ENCODE peak calls at places on chromosomes 2 and 18, in ten cellular contexts. P is HT-29; G is mucosa of descending colon; N is activated T-helper 1 cell treated with anti-CD3 and anti-CD28 coated beads, Interleukin-12 subunit alpha, Interleukin-12 subunit beta, Interleukin-2, Interleukin-4 antibody, amounts not matched to agents 30 ng/mL and 10 ng/mL and 1 ng/mL, durations not matched to agents 14 hours and 24 hours and 36 hours; R is Daoy; B is activated naive CD4-positive, alpha-beta T cell; C is RWPE1; Z is activated CD4-positive, CD25-positive, alpha-beta regulatory T cell; U is neural crest cell; W is mammary epithelial cell. E is an unnamed sample.
A peak's percentile ranks its signal among the peaks of the same experiment; 100 is the strongest.

GRCh38 chr2:27086090-27086721 is 366 bp upstream of the KHK start:
- DNase-seq in P (peak; percentile 91), G (peak; percentile 98), N (peak; percentile 99), R (peak; percentile 98), B (peak; percentile 97), C (peak; percentile 97), Z (peak; percentile 99), U (peak; percentile 100), W (peak; percentile 87), E (peak; percentile 99)

GRCh38 chr2:238294046-238294392 is 5.6 kb upstream of the PER2 start:
- DNase-seq in P (no peak), G (no peak), N (no peak), R (no peak), B (no peak), C (no peak), Z (no peak), U (no peak), W (no peak), E (no peak)

GRCh38 chr2:165219491-165219890 is 15.6 kb upstream of the SCN3A start:
- DNase-seq in P (no peak), G (no peak), N (no peak), R (peak; percentile 22), B (no peak), C (no peak), Z (no peak), U (no peak), W (peak; percentile 8), E (no peak)

GRCh38 chr2:197673142-197673541 is 2.2 kb downstream of the RFTN2 start:
- DNase-seq in P (no peak), G (no peak), N (no peak), R (no peak), B (no peak), C (no peak), Z (no peak), U (no peak), W (no peak), E (no peak)

GRCh38 chr2:43115884-43116283 is 110.5 kb downstream of the ZFP36L2 start:
- DNase-seq in P (no peak), G (no peak), N (no peak), R (no peak), B (no peak), C (no peak), Z (no peak), U (no peak), W (no peak), E (no peak)

GRCh38 chr2:85053802-85054201 is 79.4 kb upstream of the TCF7L1 start:
- DNase-seq in P (peak; percentile 76), G (peak; percentile 68), N (no peak), R (peak; percentile 60), B (no peak), C (peak; percentile 61), Z (no peak), U (no peak), W (peak; percentile 81), E (no peak)

GRCh38 chr2:68880213-68880612 is 9.0 kb upstream of the BMP10 start:
- DNase-seq in P (no peak), G (no peak), N (no peak), R (no peak), B (no peak), C (no peak), Z (no peak), U (no peak), W (no peak), E (no peak)

GRCh38 chr2:215528555-215528954 is 92.7 kb upstream of the FN1 start:
- DNase-seq in P (no peak), G (no peak), N (no peak), R (peak; percentile 97), B (no peak), C (peak; percentile 81), Z (no peak), U (no peak), W (peak; percentile 87), E (no peak)

GRCh38 chr2:176582990-176583481 is 313.8 kb downstream of the MTX2 start:
- DNase-seq in P (no peak), G (no peak), N (no peak), R (peak; percentile 94), B (no peak), C (peak; percentile 78), Z (no peak), U (no peak), W (peak; percentile 91), E (no peak)

GRCh38 chr2:198375073-198375430 is 570.7 kb downstream of the PLCL1 start:
- DNase-seq in P (no peak), G (peak; percentile 27), N (no peak), R (no peak), B (no peak), C (no peak), Z (no peak), U (no peak), W (no peak), E (no peak)

GRCh38 chr2:11344956-11345671 is 678 bp upstream of the ROCK2 start:
- DNase-seq in P (peak; percentile 93), G (peak; percentile 82), N (no peak), R (peak; percentile 82), B (no peak), C (peak; percentile 64), Z (no peak), U (peak; percentile 48), W (no peak), E (no peak)

GRCh38 chr2:43714164-43714563 is 37.9 kb upstream of the C1GALT1C1L start:
- DNase-seq in P (no peak), G (no peak), N (no peak), R (peak; percentile 15), B (no peak), C (no peak), Z (no peak), U (no peak), W (peak; percentile 61), E (no peak)

GRCh38 chr2:1593371-1594205 is 150.7 kb downstream of the PXDN start:
- DNase-seq in P (peak; percentile 82), G (no peak), N (no peak), R (peak; percentile 95), B (no peak), C (peak; percentile 52), Z (no peak), U (no peak), W (peak; percentile 79), E (no peak)

GRCh38 chr18:48727685-48728084 is 188.9 kb downstream of the CTIF start:
- DNase-seq in P (no peak), G (no peak), N (no peak), R (no peak), B (no peak), C (no peak), Z (no peak), U (no peak), W (no peak), E (no peak)

GRCh38 chr2:172282944-172283343 is 144.4 kb upstream of the ITGA6 start:
- DNase-seq in P (no peak), G (no peak), N (no peak), R (peak; percentile 83), B (no peak), C (peak; percentile 83), Z (no peak), U (no peak), W (peak; percentile 69), E (no peak)

GRCh38 chr2:38496927-38497669 is 105.6 kb downstream of the HNRNPLL start:
- DNase-seq in P (no peak), G (no peak), N (no peak), R (no peak), B (no peak), C (no peak), Z (no peak), U (no peak), W (no peak), E (no peak)

GRCh38 chr2:161586517-161587167 is 37.6 kb upstream of the SLC4A10 start:
- DNase-seq in P (peak; percentile 58), G (no peak), N (no peak), R (no peak), B (no peak), C (peak; percentile 7), Z (no peak), U (no peak), W (no peak), E (no peak)

GRCh38 chr2:38866773-38867443 is 8.8 kb downstream of the DHX57 start:
- DNase-seq in P (no peak), G (no peak), N (no peak), R (no peak), B (no peak), C (peak; percentile 18), Z (no peak), U (no peak), W (peak; percentile 88), E (no peak)

GRCh38 chr2:109195193-109196045 is 66.4 kb downstream of the SH3RF3 start:
- DNase-seq in P (no peak), G (no peak), N (no peak), R (no peak), B (no peak), C (no peak), Z (no peak), U (no peak), W (no peak), E (no peak)

GRCh38 chr18:39647627-39648502 is 2082.3 kb upstream of the CELF4 start:
- DNase-seq in P (no peak), G (no peak), N (no peak), R (no peak), B (no peak), C (peak; percentile 13), Z (no peak), U (no peak), W (peak; percentile 91), E (no peak)

GRCh38 chr2:188517549-188518255 is 226.0 kb downstream of the GULP1 start:
- DNase-seq in P (no peak), G (no peak), N (no peak), R (no peak), B (no peak), C (no peak), Z (no peak), U (no peak), W (no peak), E (no peak)

GRCh38 chr18:26192233-26192632 is 34.0 kb upstream of the TAF4B start:
- DNase-seq in P (no peak), G (no peak), N (no peak), R (no peak), B (no peak), C (no peak), Z (no peak), U (no peak), W (no peak), E (no peak)

GRCh38 chr2:12931211-12931844 is 214.6 kb downstream of the TRIB2 start:
- DNase-seq in P (peak; percentile 34), G (no peak), N (no peak), R (peak; percentile 32), B (no peak), C (peak; percentile 55), Z (no peak), U (no peak), W (peak; percentile 35), E (peak; percentile 20)

E was measured in 8988T.